ENCODE peak calls at places on chromosomes 12 and 14, in four cellular contexts. F, X, V and C are unnamed samples.
A peak's percentile ranks its signal among the peaks of the same experiment; 100 is the strongest.

GRCh38 chr14:92637864-92638263 is 110.6 kb downstream of the LGMN start:
- DNase-seq in X (no peak), V (no peak), F (no peak), C (no peak)

GRCh38 chr12:116222358-116222757 is 55.1 kb downstream of the MED13L start:
- DNase-seq in V (peak; percentile 38), F (peak; percentile 82), X (no peak), C (no peak)

GRCh38 chr14:59728294-59728693 is 142.3 kb downstream of the RTN1 start:
- DNase-seq in F (no peak), X (no peak), V (no peak), C (no peak)

GRCh38 chr14:68866991-68867533 is 74.2 kb upstream of the ZFP36L1 start:
- DNase-seq in V (no peak), X (no peak), F (no peak), C (no peak)

GRCh38 chr12:25789520-25789919 is 169.0 kb upstream of the RASSF8 start:
- DNase-seq in F (no peak), X (no peak), V (no peak), C (no peak)

GRCh38 chr14:21631084-21631483 is 3.7 kb downstream of the OR10G2 start:
- DNase-seq in V (no peak), X (no peak), F (no peak), C (no peak)

GRCh38 chr14:36570065-36570464 is 12.3 kb downstream of the NKX2-8 start:
- DNase-seq in X (no peak), F (no peak), V (no peak), C (no peak)

GRCh38 chr14:75205586-75205985 is 29.2 kb upstream of the TMED10 start:
- DNase-seq in F (no peak), V (no peak), X (no peak), C (no peak)

GRCh38 chr14:92670967-92671366 is 77.5 kb downstream of the LGMN start:
- DNase-seq in V (no peak), F (no peak), X (no peak), C (no peak)

GRCh38 chr14:32611752-32612151 is 282.7 kb downstream of the AKAP6 start:
- DNase-seq in V (no peak), X (no peak), F (no peak), C (no peak)

GRCh38 chr12:526089-526488 is 66.3 kb downstream of the B4GALNT3 start:
- DNase-seq in X (no peak), V (no peak), F (no peak), C (no peak)

GRCh38 chr12:41439858-41440257 is 251.7 kb downstream of the PDZRN4 start:
- DNase-seq in F (no peak), V (no peak), X (no peak), C (no peak)

GRCh38 chr14:102086346-102086971 is 385 bp downstream of the HSP90AA1 start:
- DNase-seq in X (peak; percentile 87), F (peak; percentile 55), V (peak; percentile 42), C (peak; percentile 75)

GRCh38 chr14:33114331-33114730 is 175.7 kb downstream of the NPAS3 start:
- DNase-seq in F (no peak), V (no peak), X (no peak), C (no peak)

GRCh38 chr12:6452908-6453630 is 1.2 kb downstream of the TAPBPL start:
- DNase-seq in F (peak; percentile 52), X (peak; percentile 86), V (no peak), C (peak; percentile 76)

GRCh38 chr12:104555650-104556049 is 98.9 kb downstream of the CHST11 start:
- DNase-seq in X (no peak), F (no peak), V (peak; percentile 75), C (no peak)

GRCh38 chr12:51393676-51394545 is 2.7 kb upstream of the GALNT6 start:
- DNase-seq in V (no peak), F (no peak), X (peak; percentile 84), C (peak; percentile 79)

GRCh38 chr12:17304503-17305347 is 698.8 kb upstream of the LMO3 start:
- DNase-seq in V (no peak), X (no peak), F (no peak), C (no peak)

GRCh38 chr14:102776761-102777710 is at the start of gene TRAF3:
- DNase-seq in V (peak; percentile 71), F (peak; percentile 70), X (no peak), C (peak; percentile 94)

GRCh38 chr12:118271770-118272417 is 100.8 kb downstream of the TAOK3 start:
- DNase-seq in F (no peak), X (no peak), V (no peak), C (no peak)

GRCh38 chr14:54366726-54367707 is 29.8 kb upstream of the CDKN3 start:
- DNase-seq in X (no peak), V (peak; percentile 41), F (peak; percentile 42), C (peak; percentile 58)

GRCh38 chr12:79441534-79441933 is 249.2 kb downstream of the PAWR start:
- DNase-seq in F (no peak), X (no peak), V (no peak), C (no peak)

GRCh38 chr14:81169711-81170103 is 51.1 kb downstream of the GTF2A1 start:
- DNase-seq in V (no peak), X (peak; percentile 94), F (peak; percentile 58), C (peak; percentile 29)

GRCh38 chr14:22588419-22589095 is 467 bp downstream of the DAD1 start:
- DNase-seq in X (no peak), V (no peak), F (no peak), C (peak; percentile 19)

GRCh38 chr14:96194657-96195431 is 9.8 kb upstream of the BDKRB2 start:
- DNase-seq in X (no peak), F (no peak), V (no peak), C (no peak)

GRCh38 chr12:27427824-27428223 is 18.7 kb upstream of the SMCO2 start:
- DNase-seq in F (no peak), X (no peak), V (no peak), C (no peak)

GRCh38 chr14:103185051-103186027 is 62.1 kb downstream of the TNFAIP2 start:
- DNase-seq in F (no peak), V (no peak), X (no peak), C (peak; percentile 37)

GRCh38 chr12:79681008-79681590 is 9.7 kb downstream of the PAWR start:
- DNase-seq in F (no peak), V (no peak), X (no peak), C (no peak)

GRCh38 chr12:62873116-62873825 is 61.7 kb downstream of the PPM1H start:
- DNase-seq in F (no peak), V (no peak), X (no peak), C (no peak)

GRCh38 chr14:105894978-105895881 is 368.8 kb downstream of the TMEM121 start:
- DNase-seq in V (peak; percentile 3), X (peak; percentile 79), F (no peak), C (no peak)

GRCh38 chr12:27779416-27779815 is 617 bp upstream of the KLHL42 start:
- DNase-seq in X (peak; percentile 84), V (peak; percentile 54), F (no peak), C (peak; percentile 70)

GRCh38 chr12:6632026-6632978 is 3.5 kb downstream of the LPAR5 start:
- DNase-seq in V (peak; percentile 44), F (no peak), X (no peak), C (peak; percentile 92)

DNA sequence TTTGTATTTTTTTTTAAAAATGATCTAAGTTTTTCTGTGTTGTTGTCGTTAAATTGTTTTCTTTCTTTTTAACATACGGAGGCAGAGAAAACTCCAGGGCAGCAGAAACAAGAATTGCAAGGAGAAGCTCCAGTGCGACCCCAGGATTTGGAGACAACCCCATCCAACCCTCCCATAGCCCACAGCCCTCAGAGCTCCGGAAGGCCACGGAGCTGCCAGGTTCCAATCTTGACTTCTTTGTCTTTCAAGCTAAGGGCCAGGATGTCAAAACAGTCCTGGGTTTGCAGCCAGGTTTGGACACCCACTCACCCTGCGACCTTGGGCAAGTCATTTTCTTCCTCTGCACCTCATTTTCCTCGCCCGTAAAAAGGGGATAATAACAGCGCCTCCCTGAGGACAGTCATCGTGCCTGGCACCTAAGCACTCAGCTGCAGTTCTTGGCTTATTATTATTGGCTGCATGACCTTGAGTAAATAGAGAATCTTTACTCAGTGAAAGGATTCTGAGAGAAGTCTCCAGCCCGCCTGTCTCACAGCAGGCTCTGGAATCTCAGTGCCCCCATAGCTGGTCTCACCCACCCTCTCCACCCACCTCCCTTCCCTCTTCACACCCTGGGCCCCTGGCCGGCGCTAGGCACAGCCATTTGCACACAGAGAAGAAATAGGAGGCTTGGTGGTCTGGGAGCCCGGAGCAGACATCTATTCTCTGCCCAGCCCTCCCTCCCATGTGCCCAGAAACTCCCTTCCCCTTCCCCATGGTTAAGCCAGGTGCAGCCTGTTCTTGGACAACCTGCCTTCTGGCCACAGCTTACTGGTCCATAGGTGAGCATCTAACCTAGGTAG is 79.4 kb upstream of the BCL11B start:
- DNase-seq in V (no peak), F (no peak), X (no peak), C (no peak)
- TF ChIP-seq CTCF in V (no peak), F (no peak), X (no peak), C (no peak)

DNA sequence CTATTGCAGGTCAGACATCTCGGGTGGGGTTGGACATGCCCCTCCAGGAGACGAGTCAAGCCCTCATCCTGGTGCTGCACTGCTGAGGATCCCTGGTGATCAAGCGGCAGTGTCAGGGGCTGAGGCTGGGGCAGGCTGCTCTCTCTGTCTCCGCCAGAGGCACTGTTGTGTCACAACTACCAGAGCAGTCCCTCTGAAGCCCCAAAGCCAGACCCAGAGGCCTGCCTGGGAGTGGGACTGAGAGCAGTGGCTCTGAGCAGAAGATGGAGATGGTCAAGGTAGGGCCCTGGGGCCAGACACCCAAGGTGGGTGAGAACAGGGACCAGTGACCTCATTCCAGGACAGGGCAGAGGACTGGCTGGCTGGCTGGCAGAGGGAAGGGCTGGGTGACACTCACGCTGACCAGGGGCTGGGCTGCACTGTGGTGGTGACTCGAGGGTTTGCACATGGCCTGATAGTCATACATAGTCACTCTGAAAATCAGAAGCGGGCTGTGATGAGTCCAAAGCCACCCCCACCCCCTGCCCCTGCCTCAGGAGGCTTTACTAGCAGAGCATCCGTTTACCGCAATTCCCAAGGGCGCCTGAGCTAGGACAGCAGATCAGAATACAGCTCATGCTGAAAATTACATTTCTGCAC is 19.6 kb upstream of the LRTM2 start:
- DNase-seq in V (peak; percentile 81), F (peak; percentile 52), X (peak; percentile 87), C (peak; percentile 72)
- H3K4me3 ChIP-seq in V (no peak overlapping the region), F (no peak overlapping the region), X (no peak overlapping the region), C (no peak overlapping the region)

DNA sequence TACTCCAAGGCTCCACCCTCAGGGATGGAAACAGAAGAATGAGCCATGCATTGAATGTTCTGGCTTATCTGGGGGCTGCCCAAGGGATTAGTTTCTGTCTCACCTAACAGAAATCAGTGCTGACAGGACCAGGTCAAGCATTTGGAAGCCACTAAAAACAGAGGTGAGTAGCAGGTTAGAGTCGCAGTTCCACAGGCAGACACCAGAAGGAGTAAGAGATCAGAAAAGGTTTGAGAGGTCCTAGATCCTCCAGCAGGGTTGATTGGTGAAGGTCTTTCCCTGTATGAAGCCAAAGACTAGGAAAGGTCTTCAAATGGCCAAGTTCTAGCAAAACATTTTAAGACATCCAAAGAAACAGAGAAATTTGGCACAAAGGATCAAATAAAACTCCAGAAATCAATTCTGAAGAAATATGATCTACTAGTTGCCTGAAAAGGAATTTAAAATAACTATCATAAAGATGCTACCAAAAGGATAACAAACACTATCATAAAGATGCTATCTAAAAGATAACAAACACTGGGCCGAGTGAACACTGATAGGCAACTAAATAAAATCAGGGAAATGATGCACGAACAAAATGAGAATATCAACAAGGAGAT is 19.5 kb upstream of the TTC9 start:
- DNase-seq in F (peak; percentile 66), X (no peak), V (peak; percentile 25), C (peak; percentile 75)
- TF ChIP-seq CTCF in F (peak; percentile 69), X (no peak), V (peak; percentile 67), C (peak; percentile 86)

DNA sequence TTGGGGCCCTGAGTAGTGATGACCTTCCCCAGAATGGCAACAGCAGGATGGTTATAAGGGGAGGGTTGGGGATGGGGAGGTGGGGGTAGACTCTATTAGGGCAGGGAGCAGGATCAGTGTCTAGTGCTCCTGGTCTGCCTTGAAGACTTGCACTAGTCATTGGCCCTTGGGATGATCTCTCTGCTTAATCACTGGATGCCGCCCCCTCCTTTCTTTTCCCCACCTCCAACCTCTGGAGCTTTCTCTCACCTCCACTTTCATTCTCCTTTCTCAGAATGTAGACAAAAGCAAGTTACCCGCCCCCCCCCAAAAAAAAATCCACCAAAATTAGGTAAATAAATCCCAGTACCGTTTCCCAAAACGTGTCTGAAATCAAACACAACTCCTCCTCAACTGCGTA is 2.8 kb upstream of the KCNK10 start:
- DNase-seq in V (no peak), X (no peak), F (no peak), C (no peak)
- H3K4me3 ChIP-seq in V (peak overlapping the region; percentile 50), X (no peak overlapping the region), F (no peak overlapping the region), C (no peak overlapping the region)